ENCODE peak calls at places on chromosomes 4 and X, in ten cellular contexts. N is MM.1S, K is left ventricle myocardium inferior, A is GM06990, H is left lung, S is mammary epithelial cell, Q is ascending aorta, J is bronchial epithelial cell, F is pancreas, G is tibial artery. U is an unnamed sample.

GRCh38 chr4:47716017-47716416 is 121.8 kb downstream of the CORIN start:
- DNase-seq in K (no peak), H (no peak), S (no peak), A (no peak), F (no peak), Q (no peak), G (no peak), N (no peak), J (peak; percentile 85), U (no peak)

GRCh38 chrX:45351478-45351877 is 150.8 kb upstream of the DIPK2B start:
- DNase-seq in H (no peak), G (no peak), A (no peak), F (no peak), N (no peak), S (peak; percentile 26), J (peak; percentile 50), Q (no peak), K (no peak), U (no peak)

GRCh38 chr4:101983835-101984234 is 193.3 kb downstream of the BANK1 start:
- DNase-seq in J (no peak), A (no peak), G (no peak), S (no peak), N (no peak), H (no peak), K (no peak), F (no peak), Q (no peak), U (no peak)

GRCh38 chr4:56976283-56976877 is 1.0 kb downstream of the NOA1 start:
- DNase-seq in H (no peak), Q (no peak), F (no peak), K (no peak), G (no peak), A (no peak), J (no peak), S (peak; percentile 9), N (peak; percentile 9), U (no peak)

GRCh38 chr4:79948739-79949138 is 124.3 kb downstream of the ANTXR2 start:
- DNase-seq in J (no peak), G (no peak), H (no peak), K (no peak), F (no peak), A (no peak), S (no peak), N (no peak), Q (no peak), U (no peak)

GRCh38 chr4:108738307-108738706 is 24.5 kb downstream of the ETNPPL start:
- DNase-seq in N (no peak), S (peak; percentile 21), F (no peak), A (no peak), K (no peak), H (no peak), J (peak; percentile 46), G (no peak), Q (no peak), U (no peak)

GRCh38 chr4:40251366-40251765 is 54.5 kb downstream of the RHOH start:
- DNase-seq in F (no peak), Q (no peak), A (no peak), S (peak; percentile 91), N (no peak), G (no peak), K (no peak), J (peak; percentile 98), H (no peak), U (no peak)

GRCh38 chr4:83387922-83388676 is 53.5 kb upstream of the HPSE start:
- DNase-seq in K (no peak), G (no peak), J (no peak), H (no peak), N (no peak), F (no peak), S (no peak), A (no peak), Q (no peak), U (no peak)

GRCh38 chrX:19177710-19178109 is 55.4 kb upstream of the ADGRG2 start:
- DNase-seq in H (no peak), N (no peak), F (no peak), J (no peak), K (no peak), G (no peak), S (no peak), Q (no peak), A (no peak), U (no peak)

GRCh38 chrX:11953615-11954014 is 184.7 kb upstream of the FRMPD4 start:
- DNase-seq in F (no peak), K (no peak), G (no peak), J (peak; percentile 89), H (no peak), S (peak; percentile 85), N (no peak), Q (no peak), A (no peak), U (no peak)

GRCh38 chr4:30943356-30943755 is 223.2 kb downstream of the PCDH7 start:
- DNase-seq in J (no peak), A (no peak), N (no peak), H (no peak), K (no peak), S (no peak), G (no peak), Q (no peak), F (no peak), U (no peak)

GRCh38 chr4:40211224-40212185 is 14.7 kb downstream of the RHOH start:
- DNase-seq in J (no peak), A (no peak), Q (no peak), G (no peak), S (no peak), H (no peak), N (no peak), K (no peak), F (no peak), U (no peak)

GRCh38 chr4:76605099-76605563 is 170.1 kb downstream of the SHROOM3 start:
- DNase-seq in J (no peak), F (no peak), H (no peak), K (no peak), S (no peak), A (no peak), G (no peak), Q (no peak), N (no peak), U (no peak)

GRCh38 chr4:129532573-129532972 is 436.6 kb downstream of the C4orf33 start:
- DNase-seq in G (no peak), N (peak; percentile 48), F (no peak), J (no peak), H (no peak), S (no peak), K (no peak), Q (no peak), A (no peak), U (no peak)

GRCh38 chr4:129526812-129527211 is 430.9 kb downstream of the C4orf33 start:
- DNase-seq in G (no peak), J (peak; percentile 41), F (no peak), Q (no peak), S (no peak), K (no peak), N (peak; percentile 39), H (no peak), A (no peak), U (no peak)
- TF ChIP-seq CTCF in G (no peak), J (peak; percentile 8), F (no peak), Q (no peak), S (peak; percentile 11), K (peak; percentile 66), N (peak; percentile 48), H (peak; percentile 29), A (no peak), U (peak; percentile 74)

GRCh38 chr4:1239949-1240305 is 9.0 kb downstream of the CTBP1 start:
- DNase-seq in J (no peak), Q (peak; percentile 38), G (no peak), A (peak; percentile 26), K (no peak), H (peak; percentile 55), S (no peak), N (no peak), F (no peak), U (no peak)
- H3K36me3 ChIP-seq in J (peaks cover 28% of the 10 kb centered on the region), Q (peaks cover 63% of the 10 kb centered on the region), G (peaks cover 55% of the 10 kb centered on the region), A (peaks cover 36% of the 10 kb centered on the region), K (peaks cover 42% of the 10 kb centered on the region), H (peaks cover 54% of the 10 kb centered on the region), S (peaks cover 9% of the 10 kb centered on the region), N (peaks cover 9% of the 10 kb centered on the region), F (peaks cover 24% of the 10 kb centered on the region), U (peaks cover 31% of the 10 kb centered on the region)

GRCh38 chr4:118680808-118681207 is 4.4 kb upstream of the METTL14 start:
- DNase-seq in G (no peak), H (no peak), K (no peak), A (no peak), N (no peak), Q (no peak), S (no peak), F (no peak), J (no peak), U (no peak)

GRCh38 chr4:118683513-118683912 is 1.7 kb upstream of the METTL14 start:
- DNase-seq in A (no peak), G (no peak), S (peak; percentile 11), F (no peak), Q (no peak), J (peak; percentile 7), K (no peak), N (no peak), H (no peak), U (no peak)

GRCh38 chr4:118682928-118683327 is 2.3 kb upstream of the METTL14 start:
- DNase-seq in H (no peak), G (no peak), S (peak; percentile 5), K (no peak), J (peak; percentile 33), Q (no peak), F (no peak), A (no peak), N (peak; percentile 24), U (no peak)

DNA sequence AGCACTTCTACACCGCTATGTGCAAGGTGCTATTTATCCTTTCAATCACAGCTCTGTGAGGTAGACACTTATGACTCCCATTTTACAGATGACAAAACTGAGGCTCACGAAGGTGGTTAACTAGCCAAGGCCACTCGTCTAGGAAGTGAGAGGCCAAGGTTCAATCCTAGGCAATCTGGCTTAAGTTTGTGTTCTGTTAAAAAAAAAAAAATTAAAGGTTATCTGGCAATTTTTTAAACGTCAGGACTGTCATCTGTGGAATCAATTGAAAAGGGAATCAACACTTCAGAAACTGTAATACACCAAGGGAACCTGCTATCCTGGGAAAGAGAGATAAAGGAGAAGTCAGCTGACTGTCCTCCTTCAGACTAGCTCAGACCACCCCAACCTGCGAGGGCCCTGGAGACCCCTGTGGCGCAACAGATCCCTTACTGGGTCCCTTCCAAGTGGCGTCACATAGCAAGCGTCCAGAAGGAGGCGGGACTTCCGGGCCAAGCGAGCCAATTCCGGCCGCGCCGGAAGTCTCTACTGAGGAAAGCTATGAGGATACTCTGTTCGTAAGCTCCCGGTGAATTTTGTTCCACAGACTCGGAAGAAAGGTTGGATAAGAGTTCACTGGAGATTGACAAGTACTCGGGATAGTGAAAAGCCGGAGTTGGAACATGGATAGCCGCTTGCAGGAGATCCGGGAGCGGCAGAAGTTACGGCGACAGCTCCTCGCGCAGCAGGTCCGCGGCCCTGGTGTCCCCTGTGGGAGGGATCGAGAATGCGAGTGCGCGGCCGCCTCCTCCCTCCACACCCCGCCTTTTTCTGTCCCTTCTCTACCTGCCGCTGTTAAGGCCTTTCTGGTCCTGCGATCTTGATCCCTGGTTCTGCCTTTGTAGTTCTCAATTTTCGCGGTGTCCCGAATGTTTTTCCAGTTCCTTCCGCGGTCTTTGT is at the start of gene METTL14:
- DNase-seq in S (peak; percentile 88), A (peak; percentile 89), Q (peak; percentile 97), J (peak; percentile 80), N (peak; percentile 94), H (peak; percentile 96), G (peak; percentile 94), K (peak; percentile 93), F (peak; percentile 93), U (peak; percentile 93)
- TF ChIP-seq CTCF in S (no peak), A (no peak), Q (no peak), J (no peak), N (no peak), H (no peak), G (no peak), K (peak; percentile 43), F (no peak), U (no peak)

GRCh38 chr4:88702780-88703179 is 5.2 kb upstream of the NAP1L5 start:
- DNase-seq in G (no peak), S (no peak), H (no peak), J (no peak), K (no peak), F (no peak), N (no peak), Q (no peak), A (no peak), U (no peak)
- H3K36me3 ChIP-seq in G (peaks cover 15% of the 10 kb centered on the region), S (peaks cover 4% of the 10 kb centered on the region), H (peaks cover 50% of the 10 kb centered on the region), J (peaks cover 1% of the 10 kb centered on the region), K (peaks cover 47% of the 10 kb centered on the region), F (no peaks in the 10 kb centered on the region), N (no peaks in the 10 kb centered on the region), Q (peaks cover 23% of the 10 kb centered on the region), A (no peaks in the 10 kb centered on the region), U (peaks cover 68% of the 10 kb centered on the region)

U was measured in heart right ventricle.